ENCODE peak calls at places on chromosomes 5 and 9, in seven cellular contexts. X is fibroblast of mammary gland, S is fibroblast of pulmonary artery, L is aorta, Q is IMR-90, C is hepatocyte, A is mesendoderm. E is an unnamed sample.

GRCh38 chr5:107558951-107559350 is 111.8 kb downstream of the EFNA5 start:
- DNase-seq in X (no peak), S (no peak), L (no peak), Q (no peak), C (no peak), A (peak), E (no peak)

GRCh38 chr5:775960-776861 is 8.3 kb downstream of the ZDHHC11B start:
- DNase-seq in X (no peak), S (no peak), L (peak), Q (no peak), C (no peak), A (no peak), E (no peak)

GRCh38 chr5:140317859-140318258 is 15.0 kb upstream of the PFDN1 start:
- DNase-seq in X (peak), S (peak), L (no peak), Q (peak), C (no peak), A (no peak), E (no peak)

GRCh38 chr9:92711146-92711545 is 41.2 kb upstream of the IPPK start:
- DNase-seq in X (no peak), S (no peak), L (no peak), Q (no peak), C (no peak), A (no peak), E (no peak)

GRCh38 chr9:26863074-26863473 is 29.5 kb downstream of the CAAP1 start:
- DNase-seq in X (peak), S (peak), L (no peak), Q (peak), C (peak), A (peak), E (no peak)

GRCh38 chr9:78130004-78130403 is 98.4 kb upstream of the GNAQ start:
- DNase-seq in X (peak), S (peak), L (no peak), Q (no peak), C (no peak), A (peak), E (no peak)

GRCh38 chr5:171642894-171643293 is 142.7 kb upstream of the SMIM23 start:
- DNase-seq in X (no peak), S (no peak), L (no peak), Q (no peak), C (no peak), A (no peak), E (no peak)

GRCh38 chr9:113620377-113621161 is 157.0 kb downstream of the RGS3 start:
- DNase-seq in X (peak), S (peak), L (peak), Q (peak), C (peak), A (peak), E (no peak)

GRCh38 chr5:139272471-139273321 is 20.8 kb upstream of the MATR3 start:
- DNase-seq in X (peak), S (peak), L (no peak), Q (peak), C (peak), A (no peak), E (no peak)

GRCh38 chr5:92332039-92332438 is 948.9 kb upstream of the ARRDC3 start:
- DNase-seq in X (peak), S (no peak), L (no peak), Q (peak), C (no peak), A (no peak), E (no peak)

GRCh38 chr9:113480612-113481011 is 17.1 kb downstream of the RGS3 start:
- DNase-seq in X (no peak), S (no peak), L (no peak), Q (no peak), C (no peak), A (no peak), E (peak)

GRCh38 chr5:171901764-171902163 is 104.7 kb downstream of the FBXW11 start:
- DNase-seq in X (no peak), S (no peak), L (no peak), Q (no peak), C (no peak), A (no peak), E (no peak)

GRCh38 chr5:115559524-115559923 is 14.9 kb upstream of the FEM1C start:
- DNase-seq in X (peak), S (peak), L (no peak), Q (peak), C (no peak), A (no peak), E (no peak)

GRCh38 chr5:140565024-140565779 is 574 bp downstream of the SLC35A4 start:
- DNase-seq in X (peak), S (peak), L (no peak), Q (peak), C (no peak), A (no peak), E (no peak)

DNA sequence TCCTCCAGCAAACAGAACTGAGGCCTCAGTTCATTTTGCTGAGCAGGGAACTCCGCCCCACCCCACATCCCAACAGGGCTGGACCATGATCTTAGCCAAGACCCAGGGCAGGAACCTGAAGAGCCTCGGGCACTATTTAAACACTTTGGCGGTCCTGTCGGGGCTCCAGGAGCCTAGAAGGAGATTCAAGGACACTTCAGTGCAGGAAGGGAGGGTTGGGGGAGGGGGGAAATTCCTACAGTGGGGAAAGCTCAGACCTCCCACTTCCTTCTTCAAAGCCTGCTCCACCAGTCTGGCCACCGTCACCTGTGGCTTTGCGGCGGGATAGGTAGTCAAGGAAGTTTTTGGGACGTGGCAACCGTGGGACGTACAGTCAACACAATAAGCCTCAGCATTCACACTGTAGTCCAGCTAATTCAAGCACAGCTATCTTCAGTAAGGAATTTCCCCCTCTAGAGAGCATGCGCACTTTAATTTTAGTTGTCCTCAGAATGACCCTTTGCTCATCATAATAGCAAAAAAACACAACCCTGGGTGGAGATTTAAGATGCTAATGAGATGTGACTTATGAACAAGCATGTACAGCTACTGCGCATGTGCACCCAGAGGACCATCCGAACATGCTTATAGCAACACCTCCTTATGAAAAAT is 30.9 kb downstream of the S1PR3 start:
- DNase-seq in X (peak), S (peak), L (no peak), Q (peak), C (peak), A (peak), E (no peak)
- H3K4me3 ChIP-seq in X (no peak), S (no peak), L (no peak), Q (no peak), C (no peak), A (no peak), E (no peak)

DNA sequence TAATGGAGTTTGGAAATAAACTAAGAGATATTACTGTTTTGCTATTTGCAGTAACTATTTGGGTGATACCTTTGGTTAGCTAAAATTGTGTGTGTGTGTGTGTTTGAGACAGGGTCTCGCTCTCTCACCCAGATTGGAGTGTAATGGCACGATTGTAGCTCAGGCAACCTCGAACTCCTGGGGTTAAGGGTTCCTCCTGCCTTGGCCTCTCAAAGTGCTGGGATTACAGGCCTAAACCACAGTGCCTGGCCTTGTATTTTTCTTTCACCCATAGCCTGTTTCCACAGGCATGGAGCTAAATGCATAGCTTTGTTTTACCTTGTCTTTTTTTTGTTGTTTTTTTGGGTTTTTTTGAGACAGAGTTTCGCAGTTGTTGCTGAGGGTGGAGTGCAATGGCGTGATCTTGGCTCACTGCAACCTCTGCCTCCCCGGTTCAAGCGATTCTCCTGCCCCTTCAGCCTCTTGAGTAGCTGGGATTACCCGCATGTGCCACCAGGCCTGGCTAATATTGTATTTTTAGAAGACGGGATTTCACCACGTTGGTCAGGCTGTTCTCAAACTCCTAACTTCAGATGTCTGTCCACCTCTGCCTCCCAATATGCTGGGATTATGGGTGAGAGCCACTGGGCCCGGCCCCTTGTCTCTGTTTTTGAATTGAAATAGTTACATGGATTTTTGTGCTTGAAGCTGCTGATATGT is 5.6 kb downstream of the GPBP1 start:
- DNase-seq in X (no peak), S (no peak), L (no peak), Q (no peak), C (no peak), A (no peak), E (no peak)
- H3K4me3 ChIP-seq in X (peak), S (peak), L (peak), Q (no peak), C (peak), A (no peak), E (peak)

DNA sequence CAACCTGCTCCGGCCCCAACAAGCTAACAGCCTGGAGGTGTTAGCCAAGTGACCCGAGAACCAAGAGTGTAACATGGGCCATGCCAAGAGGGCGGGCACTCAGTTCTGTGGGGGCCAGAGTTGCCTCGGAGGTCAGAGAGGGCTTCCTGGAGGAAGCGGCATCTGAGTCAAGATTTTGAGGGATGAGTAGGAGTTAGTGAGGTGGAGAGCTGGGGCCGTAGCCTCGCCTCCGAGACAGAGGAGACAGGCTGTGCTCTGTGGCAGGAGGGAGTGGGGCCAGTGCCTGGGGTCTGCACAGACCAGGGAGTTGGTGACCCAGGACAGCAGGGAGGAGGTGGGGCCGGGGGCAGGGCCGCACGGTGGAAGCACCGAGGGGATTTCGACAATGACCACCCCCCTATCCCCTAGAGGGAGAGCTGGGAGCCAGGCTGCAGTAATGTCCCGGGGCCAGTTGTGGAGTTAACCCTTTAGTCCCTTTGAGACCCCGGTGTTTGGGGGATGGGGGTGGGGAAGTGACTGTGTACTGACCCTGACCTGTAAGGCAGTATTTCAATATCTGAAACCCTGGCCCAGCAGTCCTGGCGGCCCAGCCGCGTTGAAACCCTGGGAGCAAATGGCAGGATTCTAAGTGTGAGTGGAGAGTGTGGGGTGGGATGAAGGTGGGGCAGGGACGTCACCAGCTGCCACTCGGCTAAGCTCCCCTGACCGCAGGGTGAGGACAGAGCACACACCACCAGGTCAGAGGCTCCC is 148.7 kb upstream of the COL5A1 start:
- DNase-seq in X (peak), S (no peak), L (peak), Q (no peak), C (no peak), A (no peak), E (no peak)
- H3K4me3 ChIP-seq in X (no peak), S (no peak), L (no peak), Q (no peak), C (no peak), A (no peak), E (no peak)

GRCh38 chr9:93828331-93829097 is 126.6 kb downstream of the BARX1 start:
- DNase-seq in X (no peak), S (no peak), L (peak), Q (no peak), C (peak), A (no peak), E (no peak)

GRCh38 chr9:93826905-93827544 is 128.1 kb downstream of the BARX1 start:
- DNase-seq in X (no peak), S (no peak), L (peak), Q (no peak), C (no peak), A (no peak), E (no peak)

GRCh38 chr9:93829271-93830223 is 125.6 kb downstream of the BARX1 start:
- DNase-seq in X (no peak), S (no peak), L (peak), Q (no peak), C (peak), A (no peak), E (no peak)

GRCh38 chr9:93826209-93826608 is 128.9 kb downstream of the BARX1 start:
- DNase-seq in X (no peak), S (no peak), L (peak), Q (no peak), C (peak), A (no peak), E (no peak)

GRCh38 chr9:93827545-93828330 is 127.4 kb downstream of the BARX1 start:
- DNase-seq in X (peak), S (peak), L (peak), Q (peak), C (peak), A (peak), E (no peak)
- H3K4me3 ChIP-seq in X (no peak), S (peak), L (no peak), Q (peak), C (peak), A (no peak), E (peak)

GRCh38 chr5:132424167-132424935 is 54.8 kb downstream of the SLC22A5 start:
- DNase-seq in X (no peak), S (no peak), L (no peak), Q (no peak), C (peak), A (no peak), E (no peak)
- H3K4me3 ChIP-seq in X (no peak), S (no peak), L (no peak), Q (no peak), C (no peak), A (no peak), E (no peak)

GRCh38 chr5:88880196-88880595 is 2.8 kb downstream of the MEF2C start:
- DNase-seq in X (no peak), S (no peak), L (no peak), Q (no peak), C (no peak), A (no peak), E (no peak)
- H3K4me3 ChIP-seq in X (no peak), S (no peak), L (peak), Q (no peak), C (no peak), A (no peak), E (peak)